ENCODE peak calls at places on chromosomes 11 and 22, in six cellular contexts. One of them, this sample, is unnamed.

GRCh38 chr11:14320020-14320419 is 39.0 kb downstream of the RRAS2 start:
- DNase-seq in activated T-cell treated with anti-CD3 and anti-CD28 coated beads for 1 hour: no peak
- DNase-seq in mesendoderm: no peak
- DNase-seq in GM23338: no peak
- DNase-seq in B cell: peak; percentile 49
- DNase-seq in hypothalamus: no peak
- DNase-seq in this sample: no peak

GRCh38 chr22:37501610-37502341 is 15.6 kb upstream of the MFNG start:
- DNase-seq in activated T-cell treated with anti-CD3 and anti-CD28 coated beads for 1 hour: no peak
- DNase-seq in mesendoderm: peak; percentile 49
- DNase-seq in GM23338: no peak
- DNase-seq in B cell: no peak
- DNase-seq in hypothalamus: no peak
- DNase-seq in this sample: no peak

GRCh38 chr11:112103446-112103845 is 16.8 kb downstream of the SDHD start:
- DNase-seq in activated T-cell treated with anti-CD3 and anti-CD28 coated beads for 1 hour: no peak
- DNase-seq in mesendoderm: no peak
- DNase-seq in GM23338: no peak
- DNase-seq in B cell: no peak
- DNase-seq in hypothalamus: no peak
- DNase-seq in this sample: no peak

GRCh38 chr11:128547946-128548654 is 39.3 kb downstream of the ETS1 start:
- DNase-seq in activated T-cell treated with anti-CD3 and anti-CD28 coated beads for 1 hour: no peak
- DNase-seq in mesendoderm: no peak
- DNase-seq in GM23338: no peak
- DNase-seq in B cell: peak; percentile 14
- DNase-seq in hypothalamus: no peak
- DNase-seq in this sample: no peak

GRCh38 chr22:40009231-40009769 is 14.5 kb downstream of the FAM83F start:
- DNase-seq in activated T-cell treated with anti-CD3 and anti-CD28 coated beads for 1 hour: no peak
- DNase-seq in mesendoderm: peak; percentile 92
- DNase-seq in GM23338: peak; percentile 88
- DNase-seq in B cell: no peak
- DNase-seq in hypothalamus: no peak
- DNase-seq in this sample: no peak

GRCh38 chr11:124622531-124623451 is at the start of gene TBRG1:
- DNase-seq in activated T-cell treated with anti-CD3 and anti-CD28 coated beads for 1 hour: peak; percentile 69
- DNase-seq in mesendoderm: peak; percentile 96
- DNase-seq in GM23338: peak; percentile 92
- DNase-seq in B cell: peak; percentile 83
- DNase-seq in hypothalamus: peak; percentile 75
- DNase-seq in this sample: peak; percentile 96

GRCh38 chr11:92457250-92457649 is 232.6 kb downstream of the FAT3 start:
- DNase-seq in activated T-cell treated with anti-CD3 and anti-CD28 coated beads for 1 hour: no peak
- DNase-seq in mesendoderm: no peak
- DNase-seq in GM23338: no peak
- DNase-seq in B cell: no peak
- DNase-seq in hypothalamus: no peak
- DNase-seq in this sample: no peak

GRCh38 chr11:111663820-111664219 is 61.6 kb downstream of the SIK2 start:
- DNase-seq in activated T-cell treated with anti-CD3 and anti-CD28 coated beads for 1 hour: no peak
- DNase-seq in mesendoderm: peak; percentile 3
- DNase-seq in GM23338: no peak
- DNase-seq in B cell: no peak
- DNase-seq in hypothalamus: no peak
- DNase-seq in this sample: no peak

GRCh38 chr22:41833369-41834004 is 582 bp downstream of the SREBF2 start:
- DNase-seq in activated T-cell treated with anti-CD3 and anti-CD28 coated beads for 1 hour: peak; percentile 20
- DNase-seq in mesendoderm: no peak
- DNase-seq in GM23338: peak; percentile 60
- DNase-seq in B cell: peak; percentile 72
- DNase-seq in hypothalamus: no peak
- DNase-seq in this sample: no peak

GRCh38 chr11:11748706-11749365 is 92.9 kb upstream of the USP47 start:
- DNase-seq in activated T-cell treated with anti-CD3 and anti-CD28 coated beads for 1 hour: no peak
- DNase-seq in mesendoderm: no peak
- DNase-seq in GM23338: no peak
- DNase-seq in B cell: no peak
- DNase-seq in hypothalamus: no peak
- DNase-seq in this sample: no peak

GRCh38 chr11:66727883-66728759 is 895 bp downstream of the SPTBN2 start:
- DNase-seq in activated T-cell treated with anti-CD3 and anti-CD28 coated beads for 1 hour: no peak
- DNase-seq in mesendoderm: peak; percentile 31
- DNase-seq in GM23338: peak; percentile 56
- DNase-seq in B cell: peak; percentile 38
- DNase-seq in hypothalamus: no peak
- DNase-seq in this sample: no peak

GRCh38 chr22:19872779-19873137 is 18.1 kb upstream of the GNB1L start:
- DNase-seq in activated T-cell treated with anti-CD3 and anti-CD28 coated beads for 1 hour: no peak
- DNase-seq in mesendoderm: no peak
- DNase-seq in GM23338: no peak
- DNase-seq in B cell: no peak
- DNase-seq in hypothalamus: no peak
- DNase-seq in this sample: no peak

GRCh38 chr11:31803813-31804438 is 7.2 kb downstream of the PAX6 start:
- DNase-seq in activated T-cell treated with anti-CD3 and anti-CD28 coated beads for 1 hour: no peak
- DNase-seq in mesendoderm: peak; percentile 57
- DNase-seq in GM23338: peak; percentile 71
- DNase-seq in B cell: peak; percentile 17
- DNase-seq in hypothalamus: no peak
- DNase-seq in this sample: no peak

GRCh38 chr11:117830674-117831351 is 6.3 kb upstream of the FXYD2 start:
- DNase-seq in activated T-cell treated with anti-CD3 and anti-CD28 coated beads for 1 hour: no peak
- DNase-seq in mesendoderm: no peak
- DNase-seq in GM23338: no peak
- DNase-seq in B cell: no peak
- DNase-seq in hypothalamus: no peak
- DNase-seq in this sample: no peak

GRCh38 chr11:19770277-19770676 is 57.6 kb downstream of the NAV2 start:
- DNase-seq in activated T-cell treated with anti-CD3 and anti-CD28 coated beads for 1 hour: no peak
- DNase-seq in mesendoderm: no peak
- DNase-seq in GM23338: no peak
- DNase-seq in B cell: no peak
- DNase-seq in hypothalamus: no peak
- DNase-seq in this sample: no peak

GRCh38 chr22:42396621-42397331 is 35.4 kb downstream of the NFAM1 start:
- DNase-seq in activated T-cell treated with anti-CD3 and anti-CD28 coated beads for 1 hour: no peak
- DNase-seq in mesendoderm: no peak
- DNase-seq in GM23338: peak; percentile 58
- DNase-seq in B cell: peak; percentile 69
- DNase-seq in hypothalamus: no peak
- DNase-seq in this sample: peak; percentile 49

GRCh38 chr11:110381214-110381613 is 48.5 kb upstream of the FDX1 start:
- DNase-seq in activated T-cell treated with anti-CD3 and anti-CD28 coated beads for 1 hour: no peak
- DNase-seq in mesendoderm: no peak
- DNase-seq in GM23338: no peak
- DNase-seq in B cell: no peak
- DNase-seq in hypothalamus: no peak
- DNase-seq in this sample: no peak